ENCODE peak calls at places on chromosome 5, in seven cellular contexts. B is IMR-90, R is mesenchymal stem cell, N is neuronal stem cell, E is H9, Y is trophoblast cell, Z is H1. X is an unnamed sample.

GRCh38 chr5:143418140-143418866 is 14.8 kb upstream of the NR3C1 start:
- DNase-seq in B (no peak), R (no peak), N (no peak), E (no peak), Y (no peak), Z (no peak), X (no peak)

GRCh38 chr5:140239939-140240700 is 62.8 kb downstream of the PFDN1 start:
- DNase-seq in B (peak), R (peak), N (no peak), E (peak), Y (peak), Z (peak), X (peak)

GRCh38 chr5:123269436-123269835 is 153.8 kb downstream of the CEP120 start:
- DNase-seq in B (no peak), R (no peak), N (no peak), E (no peak), Y (no peak), Z (no peak), X (no peak)

GRCh38 chr5:167030500-167031120 is 1260.8 kb upstream of the WWC1 start:
- DNase-seq in B (no peak), R (no peak), N (peak), E (peak), Y (no peak), Z (peak), X (peak)

GRCh38 chr5:31983851-31984250 is 190.3 kb downstream of the GOLPH3 start:
- DNase-seq in B (no peak), R (peak), N (no peak), E (no peak), Y (no peak), Z (no peak), X (no peak)

GRCh38 chr5:112366987-112367386 is 52.1 kb downstream of the EPB41L4A start:
- DNase-seq in B (no peak), R (peak), N (no peak), E (peak), Y (no peak), Z (no peak), X (peak)

GRCh38 chr5:133227897-133228296 is 176.1 kb downstream of the HSPA4 start:
- DNase-seq in B (no peak), R (no peak), N (no peak), E (no peak), Y (no peak), Z (no peak), X (no peak)

GRCh38 chr5:135208555-135209494 is 174.8 kb upstream of the PITX1 start:
- DNase-seq in B (peak), R (peak), N (no peak), E (peak), Y (peak), Z (no peak), X (peak)

GRCh38 chr5:69485471-69485870 is 7.1 kb upstream of the OCLN start:
- DNase-seq in B (no peak), R (no peak), N (no peak), E (no peak), Y (no peak), Z (no peak), X (no peak)

GRCh38 chr5:88787856-88788255 is 95.1 kb downstream of the MEF2C start:
- DNase-seq in B (no peak), R (no peak), N (no peak), E (no peak), Y (peak), Z (no peak), X (no peak)

GRCh38 chr5:164353155-164353554 is 847.7 kb downstream of the MAT2B start:
- DNase-seq in B (peak), R (peak), N (no peak), E (no peak), Y (no peak), Z (no peak), X (peak)

GRCh38 chr5:142800776-142801494 is 30.8 kb downstream of the ARHGAP26 start:
- DNase-seq in B (no peak), R (no peak), N (no peak), E (no peak), Y (no peak), Z (no peak), X (no peak)

GRCh38 chr5:156475831-156476551 is 149.0 kb downstream of the SGCD start:
- DNase-seq in B (peak), R (peak), N (peak), E (peak), Y (no peak), Z (peak), X (peak)

GRCh38 chr5:108820983-108821382 is 73.3 kb downstream of the FER start:
- DNase-seq in B (no peak), R (no peak), N (no peak), E (no peak), Y (no peak), Z (no peak), X (no peak)

GRCh38 chr5:154364845-154365244 is 81.0 kb upstream of the SAP30L start:
- DNase-seq in B (no peak), R (no peak), N (no peak), E (no peak), Y (no peak), Z (no peak), X (no peak)

GRCh38 chr5:168315991-168316578 is 24.6 kb downstream of the WWC1 start:
- DNase-seq in B (no peak), R (no peak), N (no peak), E (no peak), Y (peak), Z (no peak), X (no peak)

GRCh38 chr5:158623971-158624370 is 475.7 kb downstream of the EBF1 start:
- DNase-seq in B (no peak), R (no peak), N (no peak), E (no peak), Y (no peak), Z (no peak), X (no peak)

GRCh38 chr5:103475629-103476240 is 86.9 kb downstream of the NUDT12 start:
- DNase-seq in B (peak), R (peak), N (peak), E (no peak), Y (no peak), Z (no peak), X (peak)

GRCh38 chr5:68646142-68646541 is 430.6 kb downstream of the PIK3R1 start:
- DNase-seq in B (no peak), R (peak), N (no peak), E (no peak), Y (no peak), Z (no peak), X (no peak)

GRCh38 chr5:1919209-1919566 is 36.5 kb upstream of the IRX4 start:
- DNase-seq in B (no peak), R (no peak), N (no peak), E (no peak), Y (no peak), Z (no peak), X (peak)

GRCh38 chr5:96387616-96388015 is 45.4 kb downstream of the PCSK1 start:
- DNase-seq in B (no peak), R (no peak), N (no peak), E (no peak), Y (no peak), Z (no peak), X (no peak)

GRCh38 chr5:139513852-139514485 is 31.4 kb upstream of the STING1 start:
- DNase-seq in B (no peak), R (no peak), N (no peak), E (no peak), Y (no peak), Z (no peak), X (no peak)

GRCh38 chr5:14351845-14352712 is 208.9 kb downstream of the TRIO start:
- DNase-seq in B (peak), R (peak), N (peak), E (peak), Y (peak), Z (peak), X (peak)

GRCh38 chr5:126395627-126396026 is 27.6 kb upstream of the GRAMD2B start:
- DNase-seq in B (no peak), R (no peak), N (no peak), E (no peak), Y (no peak), Z (no peak), X (no peak)
- H3K4ac ChIP-seq in B (no peak), R (no peak), N (no peak), E (no peak), Y (no peak), Z (no peak), X (no peak)

GRCh38 chr5:107127906-107128305 is 542.8 kb downstream of the EFNA5 start:
- DNase-seq in B (no peak), R (no peak), N (no peak), E (no peak), Y (no peak), Z (no peak), X (no peak)
- H3K4ac ChIP-seq in B (no peak), R (no peak), N (no peak), E (no peak), Y (no peak), Z (no peak), X (no peak)

GRCh38 chr5:35971186-35971877 is 19.9 kb downstream of the UGT3A1 start:
- DNase-seq in B (no peak), R (no peak), N (no peak), E (no peak), Y (peak), Z (no peak), X (no peak)
- H3K4ac ChIP-seq in B (no peak), R (no peak), N (no peak), E (no peak), Y (no peak), Z (no peak), X (no peak)

GRCh38 chr5:23208959-23209431 is 298.4 kb upstream of the PRDM9 start:
- DNase-seq in B (peak), R (peak), N (peak), E (peak), Y (no peak), Z (peak), X (peak)

DNA sequence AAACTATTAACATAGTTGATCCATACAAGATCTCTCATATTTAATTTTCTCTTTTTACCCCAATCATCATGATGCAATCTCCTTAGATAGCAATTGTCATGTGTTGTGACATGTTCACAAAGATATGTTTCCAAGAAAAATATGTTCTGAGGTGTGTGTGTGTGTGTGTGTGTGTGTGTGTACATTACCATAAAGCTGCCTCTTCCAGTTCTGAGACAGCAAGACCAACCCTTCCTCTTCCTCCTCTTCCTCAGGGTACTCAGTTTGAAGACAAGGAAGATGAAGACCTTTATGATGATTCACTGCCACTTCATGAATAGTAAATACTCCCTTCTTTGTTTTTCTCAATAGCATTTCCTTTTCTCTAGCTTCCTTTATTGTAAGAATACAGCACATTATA is 303.3 kb upstream of the PRDM9 start:
- DNase-seq in B (no peak), R (no peak), N (no peak), E (no peak), Y (no peak), Z (no peak), X (no peak)
- H3K4ac ChIP-seq in B (no peak), R (no peak), N (no peak), E (no peak), Y (no peak), Z (no peak), X (no peak)

DNA sequence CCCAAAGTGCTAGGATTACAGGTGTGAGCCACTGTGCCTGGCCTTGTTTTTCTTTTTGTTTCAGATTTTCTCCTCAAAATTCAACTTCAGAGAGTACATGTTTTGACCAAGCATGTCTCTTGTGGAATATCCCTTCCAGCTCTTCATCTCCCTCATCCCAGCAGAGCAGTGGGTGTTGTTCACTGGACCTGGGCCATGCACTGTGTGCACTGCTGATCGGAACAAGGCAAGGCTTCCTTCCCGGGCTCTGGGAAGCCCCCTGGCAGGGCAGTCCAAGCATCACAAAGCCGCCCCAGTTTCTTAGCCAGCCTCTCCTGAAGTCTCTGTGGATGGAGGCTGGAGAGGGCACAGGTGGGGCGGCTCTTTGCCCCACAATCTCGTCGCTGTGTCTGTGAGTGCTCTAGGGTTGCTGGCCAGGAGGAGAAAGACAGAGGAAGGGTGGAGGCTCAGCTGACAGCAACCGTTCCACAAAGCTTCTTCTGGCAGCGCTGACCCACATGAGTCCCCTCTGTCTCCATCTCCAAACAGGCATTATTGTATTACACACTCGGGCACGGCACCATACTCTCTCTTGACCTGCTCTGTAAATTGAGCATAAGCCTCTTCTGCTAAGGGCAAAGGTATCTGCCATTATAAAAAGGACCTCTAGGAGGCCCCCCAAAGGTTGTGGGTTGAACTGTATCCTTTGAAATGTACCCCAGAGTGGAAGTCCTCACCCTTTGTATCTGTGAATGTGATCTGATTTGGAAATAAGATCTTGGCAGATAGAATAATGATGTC is 89.6 kb downstream of the TARS1 start:
- DNase-seq in B (no peak), R (no peak), N (no peak), E (peak), Y (no peak), Z (no peak), X (peak)
- H3K4ac ChIP-seq in B (no peak), R (no peak), N (no peak), E (no peak), Y (no peak), Z (no peak), X (no peak)

GRCh38 chr5:172133359-172134029 is 54.5 kb downstream of the STK10 start:
- DNase-seq in B (peak), R (peak), N (no peak), E (no peak), Y (peak), Z (no peak), X (peak)
- H3K4ac ChIP-seq in B (peak), R (no peak), N (no peak), E (no peak), Y (no peak), Z (no peak), X (no peak)